ENCODE peak calls at places on chromosomes 6 and 20, in four cellular contexts. V is lung, U is lower lobe of right lung, J is heart left ventricle. H is an unnamed sample.

GRCh38 chr20:10521068-10521834 is 86.1 kb downstream of the SLX4IP start:
- DNase-seq in V (no peak), U (no peak), J (no peak), H (no peak)

GRCh38 chr6:16064687-16065086 is 64.2 kb upstream of the MYLIP start:
- DNase-seq in U (no peak), V (no peak), J (no peak), H (no peak)

GRCh38 chr6:1842334-1842733 is 232.6 kb downstream of the FOXC1 start:
- DNase-seq in V (no peak), U (no peak), J (no peak), H (no peak)

GRCh38 chr6:111711476-111711875 is 105.8 kb upstream of the TRAF3IP2 start:
- DNase-seq in J (peak; percentile 74), U (no peak), V (no peak), H (no peak)

GRCh38 chr20:8631271-8631670 is 437.6 kb upstream of the PLCB4 start:
- DNase-seq in J (no peak), U (no peak), V (no peak), H (no peak)

GRCh38 chr6:163318071-163318786 is 96.3 kb upstream of the QKI start:
- DNase-seq in V (no peak), U (no peak), J (no peak), H (no peak)

GRCh38 chr6:22042713-22043112 is 254.1 kb downstream of the PRL start:
- DNase-seq in J (no peak), V (no peak), U (no peak), H (no peak)

GRCh38 chr6:37550436-37550835 is 50.7 kb upstream of the CCDC167 start:
- DNase-seq in V (no peak), J (no peak), U (no peak), H (no peak)

GRCh38 chr6:111657146-111657545 is 51.5 kb upstream of the TRAF3IP2 start:
- DNase-seq in J (no peak), U (no peak), V (no peak), H (no peak)

GRCh38 chr6:158772851-158773371 is 46.3 kb downstream of the EZR start:
- DNase-seq in U (no peak), V (no peak), J (no peak), H (no peak)

GRCh38 chr6:11925805-11926204 is 86.3 kb upstream of the HIVEP1 start:
- DNase-seq in J (no peak), V (no peak), U (no peak), H (no peak)

GRCh38 chr20:24682496-24683090 is 213.2 kb downstream of the SYNDIG1 start:
- DNase-seq in V (no peak), U (no peak), J (no peak), H (peak; percentile 32)

GRCh38 chr6:73521351-73522254 is 771 bp upstream of the EEF1A1 start:
- DNase-seq in U (peak; percentile 83), J (peak; percentile 84), V (no peak), H (peak; percentile 96)

GRCh38 chr6:165889636-165890403 is 226.8 kb upstream of the PDE10A start:
- DNase-seq in J (no peak), U (no peak), V (no peak), H (no peak)

GRCh38 chr6:74167506-74167905 is 471.5 kb downstream of the CD109 start:
- DNase-seq in V (no peak), J (no peak), U (no peak), H (no peak)

GRCh38 chr6:87731818-87732661 is 30.0 kb upstream of the AKIRIN2 start:
- DNase-seq in J (peak; percentile 92), U (peak; percentile 95), V (peak; percentile 90), H (peak; percentile 91)

GRCh38 chr6:125749112-125749863 is at the start of gene HEY2:
- DNase-seq in J (peak; percentile 97), U (peak; percentile 94), V (peak; percentile 90), H (peak; percentile 98)

GRCh38 chr6:162032620-162033019 is 694.9 kb downstream of the PRKN start:
- DNase-seq in V (no peak), U (no peak), J (no peak), H (no peak)

GRCh38 chr6:122789862-122790739 is 1.0 kb downstream of the SMPDL3A start:
- DNase-seq in V (peak; percentile 48), U (no peak), J (peak; percentile 36), H (peak; percentile 73)

GRCh38 chr6:151763938-151764680 is 43.4 kb upstream of the ESR1 start:
- DNase-seq in V (peak; percentile 88), U (peak; percentile 95), J (peak; percentile 96), H (peak; percentile 85)

GRCh38 chr20:62776692-62777527 is 19.4 kb upstream of the MRGBP start:
- DNase-seq in U (no peak), V (no peak), J (no peak), H (peak; percentile 85)

GRCh38 chr6:6494677-6495076 is 93.8 kb upstream of the LY86 start:
- DNase-seq in J (peak; percentile 75), V (peak; percentile 38), U (peak; percentile 73), H (peak; percentile 84)

GRCh38 chr6:73579851-73580246 is 59.0 kb upstream of the EEF1A1 start:
- DNase-seq in V (peak; percentile 43), U (no peak), J (peak; percentile 35), H (no peak)

GRCh38 chr6:56144538-56145324 is 102.6 kb downstream of the COL21A1 start:
- DNase-seq in V (no peak), J (no peak), U (no peak), H (no peak)

DNA sequence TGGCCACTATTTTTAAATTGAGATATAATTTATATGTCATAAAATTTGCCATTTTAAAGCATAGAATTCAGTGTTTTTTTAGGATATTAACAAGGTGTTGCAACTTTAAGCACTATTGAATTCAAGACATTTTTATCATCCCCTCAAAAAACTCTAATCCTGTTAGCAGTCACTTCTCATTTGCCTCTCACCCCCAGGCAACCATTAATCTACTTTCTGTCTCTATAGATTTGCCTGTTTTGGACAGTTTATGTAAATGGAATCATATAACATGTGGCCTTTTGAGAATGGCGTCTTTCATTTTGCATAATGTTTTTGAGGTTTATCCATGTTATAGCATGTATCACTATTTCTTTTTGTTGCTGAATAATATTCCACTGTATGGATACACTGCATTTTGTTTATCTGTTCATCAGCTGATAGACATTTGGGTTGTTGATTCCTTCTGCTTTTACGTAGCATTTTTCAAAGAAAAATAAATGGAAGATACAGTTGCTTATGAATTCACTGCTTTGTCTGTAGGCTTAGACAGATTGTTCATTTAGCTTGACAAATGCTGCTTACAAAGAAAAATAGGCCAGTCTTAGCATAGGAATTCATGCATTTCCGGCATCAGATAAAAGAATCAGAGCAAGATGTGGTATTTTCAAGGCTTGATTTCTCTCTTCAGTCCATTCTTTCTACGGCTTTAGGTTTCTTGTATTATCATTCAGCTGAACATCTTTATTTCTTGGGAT is 52.9 kb downstream of the STK4 start:
- DNase-seq in U (no peak), V (no peak), J (no peak), H (no peak)
- H3K36me3 ChIP-seq in U (peaks cover 67% of the 10 kb centered on the region), V (no peaks in the 10 kb centered on the region), J (peaks cover 6% of the 10 kb centered on the region), H (peaks cover 25% of the 10 kb centered on the region)

GRCh38 chr6:126909493-126909892 is 209.0 kb upstream of the RSPO3 start:
- DNase-seq in V (no peak), J (no peak), U (no peak), H (no peak)

GRCh38 chr6:126905917-126906316 is 212.6 kb upstream of the RSPO3 start:
- DNase-seq in V (no peak), U (no peak), J (no peak), H (no peak)

GRCh38 chr6:126904176-126904575 is 214.3 kb upstream of the RSPO3 start:
- DNase-seq in J (no peak), V (no peak), U (no peak), H (no peak)

GRCh38 chr6:126907312-126907711 is 211.2 kb upstream of the RSPO3 start:
- DNase-seq in J (no peak), U (no peak), V (no peak), H (no peak)
- H3K4me3 ChIP-seq in J (no peak overlapping the region), U (no peak overlapping the region), V (no peak overlapping the region), H (no peak overlapping the region)

GRCh38 chr6:3745566-3746118 is 5.9 kb downstream of the PXDC1 start:
- DNase-seq in J (no peak), V (no peak), U (no peak), H (no peak)

GRCh38 chr6:3748208-3748701 is 3.3 kb downstream of the PXDC1 start:
- DNase-seq in U (peak; percentile 70), V (peak; percentile 59), J (peak; percentile 84), H (no peak)

GRCh38 chr6:3746696-3747095 is 4.8 kb downstream of the PXDC1 start:
- DNase-seq in J (no peak), U (no peak), V (no peak), H (no peak)

GRCh38 chr6:3746119-3746691 is 5.3 kb downstream of the PXDC1 start:
- DNase-seq in J (no peak), V (no peak), U (no peak), H (no peak)

GRCh38 chr6:3747100-3747737 is 4.3 kb downstream of the PXDC1 start:
- DNase-seq in V (no peak), J (no peak), U (no peak), H (no peak)
- H3K4me1 ChIP-seq in V (peaks cover 19% of the 10 kb centered on the region), J (peaks cover 89% of the 10 kb centered on the region), U (peaks cover 68% of the 10 kb centered on the region), H (peaks cover 56% of the 10 kb centered on the region)

DNA sequence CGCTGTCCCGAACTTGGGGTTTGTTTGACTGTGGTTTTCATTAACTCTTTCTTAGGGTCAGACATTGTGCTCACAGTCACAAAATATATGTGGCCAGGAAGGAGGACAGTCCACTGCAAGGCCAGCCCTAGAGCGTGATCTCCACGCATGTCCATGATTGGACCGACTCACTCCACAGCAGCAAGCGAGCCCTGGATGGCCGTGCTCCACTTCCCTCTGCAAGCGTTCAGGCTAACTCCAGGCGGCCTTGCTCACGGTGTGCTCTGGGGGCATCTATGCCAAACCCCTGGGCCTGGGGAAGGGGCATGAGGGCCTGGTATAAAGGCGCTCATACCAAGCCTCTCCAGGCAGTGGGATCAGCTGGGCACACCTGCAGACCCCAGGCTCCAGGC is 5.6 kb downstream of the DACT2 start:
- DNase-seq in V (no peak), U (no peak), J (no peak), H (no peak)
- H3K36me3 ChIP-seq in V (no peaks in the 10 kb centered on the region), U (no peaks in the 10 kb centered on the region), J (no peaks in the 10 kb centered on the region), H (no peaks in the 10 kb centered on the region)

GRCh38 chr20:54017846-54018245 is 52.5 kb downstream of the BCAS1 start:
- DNase-seq in U (no peak), V (no peak), J (no peak), H (no peak)
- H3K4me3 ChIP-seq in U (no peak overlapping the region), V (no peak overlapping the region), J (no peak overlapping the region), H (no peak overlapping the region)

GRCh38 chr20:17848649-17849048 is 119.9 kb downstream of the SNX5 start:
- DNase-seq in J (no peak), V (no peak), U (no peak), H (no peak)
- H3K4me1 ChIP-seq in J (peaks cover 40% of the 10 kb centered on the region), V (peaks cover 9% of the 10 kb centered on the region), U (peaks cover 28% of the 10 kb centered on the region), H (peaks cover 57% of the 10 kb centered on the region)

DNA sequence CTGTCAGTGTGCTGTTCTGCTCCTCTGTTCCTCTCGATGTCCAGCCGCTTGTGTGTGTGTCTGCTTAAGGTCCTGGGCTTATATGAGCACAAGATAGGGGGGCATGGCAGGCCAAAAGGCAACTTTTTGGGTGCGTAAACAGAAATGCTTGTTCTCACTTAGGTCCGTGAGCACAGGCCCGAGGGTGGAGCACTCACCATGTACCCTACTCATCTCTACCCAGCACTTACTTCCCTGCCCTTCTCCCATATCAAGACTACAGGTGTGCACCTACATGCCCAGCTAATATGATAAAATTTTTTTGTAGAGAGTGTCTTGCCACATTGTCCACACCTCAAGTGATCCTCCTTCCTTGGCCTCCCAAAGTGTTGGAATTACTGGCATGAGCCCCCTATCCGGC is 34.3 kb downstream of the NCOA3 start:
- DNase-seq in V (no peak), J (no peak), U (no peak), H (no peak)
- H3K36me3 ChIP-seq in V (peaks cover 6% of the 10 kb centered on the region), J (no peaks in the 10 kb centered on the region), U (no peaks in the 10 kb centered on the region), H (peaks cover 5% of the 10 kb centered on the region)

DNA sequence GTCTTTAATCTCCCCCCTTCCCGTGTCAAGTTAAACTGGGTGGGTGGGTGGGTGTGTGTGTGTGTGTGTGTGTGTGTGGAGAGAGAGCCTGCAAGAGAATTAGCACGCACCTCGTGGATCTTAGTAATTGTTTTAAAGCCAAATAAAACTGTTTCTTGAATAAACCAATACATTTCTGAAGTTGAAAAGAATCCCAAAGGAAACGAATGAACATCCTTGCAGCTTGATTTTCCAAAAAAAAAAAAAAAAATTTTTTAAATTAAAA is 374 bp upstream of the BICRAL start:
- DNase-seq in J (no peak), V (no peak), U (no peak), H (no peak)
- H3K4me3 ChIP-seq in J (peak overlapping the region; percentile 97), V (no peak overlapping the region), U (peak overlapping the region; percentile 73), H (peak overlapping the region; percentile 71)